ENCODE peak calls at places on chromosomes 7 and 10, in ten cellular contexts. O is AG09309; U is left ventricle myocardium inferior; R is left lobe of liver; M is memory B cell; V is H4; X is Right ventricle myocardium superior; E is stimulated activated CD4-positive, alpha-beta T cell treated with anti-CD3 and anti-CD28 coated beads, Interleukin-4, amount 100 ng/mL, for 1 hour; W is AG10803; D is central memory CD4-positive, alpha-beta T cell. H is an unnamed sample.

GRCh38 chr7:133601607-133602006 is 348.7 kb downstream of the EXOC4 start:
- DNase-seq in O (no peak), U (no peak), R (no peak), M (no peak), V (no peak), X (no peak), E (no peak), W (no peak), D (no peak), H (no peak)

GRCh38 chr7:157622408-157623221 is 285.8 kb downstream of the DNAJB6 start:
- DNase-seq in O (no peak), U (no peak), R (no peak), M (no peak), V (no peak), X (no peak), E (no peak), W (no peak), D (no peak), H (no peak)

GRCh38 chr7:44980393-44981034 is 1.7 kb upstream of the MYO1G start:
- DNase-seq in O (peak), U (no peak), R (no peak), M (no peak), V (no peak), X (peak), E (peak), W (peak), D (peak), H (peak)

GRCh38 chr7:65951837-65952578 is 30.0 kb downstream of the GUSB start:
- DNase-seq in O (no peak), U (no peak), R (peak), M (no peak), V (peak), X (no peak), E (no peak), W (no peak), D (no peak), H (no peak)

GRCh38 chr10:131258256-131258655 is 53.3 kb downstream of the TCERG1L start:
- DNase-seq in O (no peak), U (no peak), R (no peak), M (no peak), V (no peak), X (no peak), E (no peak), W (no peak), D (no peak), H (no peak)

GRCh38 chr10:24272374-24272773 is 63.4 kb downstream of the KIAA1217 start:
- DNase-seq in O (no peak), U (no peak), R (no peak), M (no peak), V (no peak), X (no peak), E (no peak), W (no peak), D (no peak), H (peak)

GRCh38 chr10:116857156-116857555 is 7.9 kb downstream of the ENO4 start:
- DNase-seq in O (no peak), U (no peak), R (no peak), M (no peak), V (no peak), X (no peak), E (no peak), W (no peak), D (no peak), H (no peak)

GRCh38 chr7:31744294-31744874 is 57.4 kb downstream of the PPP1R17 start:
- DNase-seq in O (peak), U (peak), R (peak), M (peak), V (peak), X (peak), E (peak), W (peak), D (no peak), H (peak)

GRCh38 chr10:44619521-44619920 is 234.6 kb upstream of the CXCL12 start:
- DNase-seq in O (no peak), U (no peak), R (no peak), M (no peak), V (no peak), X (no peak), E (no peak), W (peak), D (no peak), H (no peak)

GRCh38 chr10:15369642-15370211 is 1.4 kb downstream of the FAM171A1 start:
- DNase-seq in O (no peak), U (peak), R (no peak), M (no peak), V (no peak), X (no peak), E (no peak), W (no peak), D (no peak), H (no peak)

GRCh38 chr10:116815641-116816415 is 33.5 kb upstream of the ENO4 start:
- DNase-seq in O (peak), U (no peak), R (no peak), M (no peak), V (no peak), X (no peak), E (no peak), W (peak), D (no peak), H (peak)

GRCh38 chr7:108450160-108450559 is 6.1 kb downstream of the NRCAM start:
- DNase-seq in O (no peak), U (no peak), R (no peak), M (no peak), V (no peak), X (no peak), E (no peak), W (no peak), D (no peak), H (no peak)

GRCh38 chr7:105989686-105990085 is 26.6 kb downstream of the CDHR3 start:
- DNase-seq in O (no peak), U (no peak), R (no peak), M (no peak), V (no peak), X (no peak), E (no peak), W (no peak), D (no peak), H (no peak)

GRCh38 chr10:98758451-98758850 is 311.7 kb upstream of the HPS1 start:
- DNase-seq in O (no peak), U (no peak), R (no peak), M (no peak), V (no peak), X (no peak), E (no peak), W (no peak), D (no peak), H (no peak)

GRCh38 chr10:113319450-113319849 is 233.4 kb upstream of the HABP2 start:
- DNase-seq in O (no peak), U (no peak), R (no peak), M (no peak), V (no peak), X (no peak), E (no peak), W (no peak), D (no peak), H (peak)

GRCh38 chr10:114714281-114714741 is 56.2 kb upstream of the ABLIM1 start:
- DNase-seq in O (peak), U (peak), R (no peak), M (no peak), V (peak), X (peak), E (no peak), W (peak), D (no peak), H (peak)

GRCh38 chr7:150784954-150785353 is 15.2 kb downstream of the TMEM176B start:
- DNase-seq in O (no peak), U (no peak), R (peak), M (no peak), V (no peak), X (no peak), E (no peak), W (no peak), D (no peak), H (no peak)

GRCh38 chr7:152025077-152025936 is at the start of gene GALNT11:
- DNase-seq in O (peak), U (peak), R (peak), M (peak), V (peak), X (peak), E (peak), W (peak), D (peak), H (peak)

GRCh38 chr7:50791921-50792341 is 9.2 kb upstream of the GRB10 start:
- DNase-seq in O (no peak), U (no peak), R (peak), M (no peak), V (peak), X (no peak), E (no peak), W (peak), D (no peak), H (no peak)

GRCh38 chr7:141752634-141753033 is 11.3 kb upstream of the TAS2R3 start:
- DNase-seq in O (no peak), U (no peak), R (no peak), M (no peak), V (no peak), X (no peak), E (no peak), W (no peak), D (no peak), H (no peak)

GRCh38 chr10:114276671-114277070 is 37.6 kb downstream of the VWA2 start:
- DNase-seq in O (no peak), U (no peak), R (no peak), M (no peak), V (no peak), X (no peak), E (no peak), W (no peak), D (no peak), H (no peak)

GRCh38 chr7:100799037-100799896 is 28.1 kb downstream of the EPHB4 start:
- DNase-seq in O (peak), U (peak), R (peak), M (peak), V (peak), X (peak), E (peak), W (peak), D (peak), H (peak)

GRCh38 chr7:107046511-107047259 is 2.2 kb downstream of the PRKAR2B start:
- DNase-seq in O (no peak), U (no peak), R (no peak), M (no peak), V (no peak), X (no peak), E (no peak), W (no peak), D (no peak), H (no peak)